ENCODE peak calls at places on chromosomes 1 and 21, in five cellular contexts. I is stimulated activated naive CD4-positive, alpha-beta T cell; P is GM12865; M is cardiac muscle cell; K is right cardiac atrium. L is an unnamed sample.

GRCh38 chr1:63643926-63644325 is 50.7 kb downstream of the PGM1 start:
- DNase-seq in I (no peak), P (no peak), M (peak), K (no peak), L (no peak)

GRCh38 chr1:100928128-100928527 is 32.2 kb downstream of the SLC30A7 start:
- DNase-seq in I (no peak), P (no peak), M (peak), K (no peak), L (no peak)

GRCh38 chr21:35303085-35303484 is 254.0 kb upstream of the RUNX1 start:
- DNase-seq in I (no peak), P (no peak), M (no peak), K (no peak), L (no peak)

GRCh38 chr1:41282679-41283317 is 40.7 kb upstream of the SCMH1 start:
- DNase-seq in I (no peak), P (peak), M (peak), K (peak), L (peak)

GRCh38 chr1:244326757-244327156 is 125.0 kb downstream of the ADSS2 start:
- DNase-seq in I (no peak), P (no peak), M (no peak), K (no peak), L (no peak)

GRCh38 chr21:37551406-37552355 is 185.1 kb downstream of the DYRK1A start:
- DNase-seq in I (no peak), P (no peak), M (no peak), K (no peak), L (no peak)

GRCh38 chr1:64934115-64934880 is 32.1 kb downstream of the JAK1 start:
- DNase-seq in I (no peak), P (no peak), M (no peak), K (no peak), L (no peak)

GRCh38 chr21:46052703-46053651 is 44.9 kb upstream of the COL6A2 start:
- DNase-seq in I (no peak), P (no peak), M (no peak), K (no peak), L (no peak)

GRCh38 chr1:19921310-19921709 is 2.1 kb downstream of the PLA2G2E start:
- DNase-seq in I (no peak), P (no peak), M (no peak), K (no peak), L (no peak)

GRCh38 chr1:99648107-99648506 is 2.2 kb downstream of the PALMD start:
- DNase-seq in I (no peak), P (no peak), M (no peak), K (peak), L (no peak)

GRCh38 chr21:29232601-29233541 is 65.9 kb upstream of the BACH1 start:
- DNase-seq in I (no peak), P (peak), M (no peak), K (no peak), L (no peak)

GRCh38 chr1:93874025-93874651 is 4.9 kb downstream of the DNTTIP2 start:
- DNase-seq in I (no peak), P (peak), M (peak), K (no peak), L (no peak)

GRCh38 chr1:53319296-53320101 is 8.4 kb downstream of the LRP8 start:
- DNase-seq in I (no peak), P (no peak), M (no peak), K (no peak), L (no peak)

GRCh38 chr1:42684139-42684538 is 1.9 kb downstream of the YBX1 start:
- DNase-seq in I (no peak), P (peak), M (peak), K (no peak), L (no peak)

GRCh38 chr1:173639102-173639501 is 4.0 kb downstream of the TEX50 start:
- DNase-seq in I (no peak), P (no peak), M (no peak), K (no peak), L (no peak)